ENCODE peak calls at places on chromosome 7, in six cellular contexts. W is sigmoid colon, K is Panc1, H is stomach, L is prostate gland, N is transverse colon. B is an unnamed sample.

GRCh38 chr7:107387077-107387476 is 82.8 kb upstream of the GPR22 start:
- DNase-seq in L (no peak), N (no peak), W (no peak), K (no peak), H (no peak), B (no peak)

GRCh38 chr7:101923276-101923985 is 106.0 kb downstream of the CUX1 start:
- DNase-seq in N (no peak), H (no peak), K (no peak), W (peak; percentile 65), L (no peak), B (no peak)

GRCh38 chr7:150675714-150676113 is 9.8 kb upstream of the GIMAP2 start:
- DNase-seq in K (no peak), W (no peak), L (no peak), N (no peak), H (no peak), B (no peak)

GRCh38 chr7:16564909-16565426 is 38.3 kb downstream of the LRRC72 start:
- DNase-seq in N (no peak), L (no peak), W (no peak), H (no peak), K (peak; percentile 42), B (no peak)

GRCh38 chr7:29574659-29575058 is 11.0 kb downstream of the PRR15 start:
- DNase-seq in L (no peak), K (no peak), W (no peak), H (no peak), N (no peak), B (no peak)

GRCh38 chr7:40986351-40986873 is 716.5 kb downstream of the INHBA start:
- DNase-seq in K (peak; percentile 71), N (no peak), H (no peak), W (no peak), L (no peak), B (no peak)

GRCh38 chr7:66283003-66283920 is 78.1 kb downstream of the TPST1 start:
- DNase-seq in W (no peak), H (no peak), N (no peak), K (peak; percentile 55), L (no peak), B (no peak)

GRCh38 chr7:69412331-69413146 is 185.7 kb upstream of the AUTS2 start:
- DNase-seq in N (peak; percentile 7), H (no peak), W (no peak), K (peak; percentile 18), L (no peak), B (no peak)

GRCh38 chr7:8391353-8392062 is 41.9 kb upstream of the NXPH1 start:
- DNase-seq in W (no peak), K (no peak), L (no peak), H (no peak), N (no peak), B (no peak)

GRCh38 chr7:74606101-74606908 is 51.2 kb upstream of the GTF2I start:
- DNase-seq in W (peak; percentile 76), H (peak; percentile 57), K (no peak), N (peak; percentile 65), L (peak; percentile 42), B (no peak)

GRCh38 chr7:39735903-39736302 is 112.5 kb downstream of the RALA start:
- DNase-seq in H (no peak), K (no peak), W (no peak), L (no peak), N (no peak), B (no peak)

GRCh38 chr7:108109216-108109908 is 20.8 kb downstream of the LAMB4 start:
- DNase-seq in W (no peak), N (peak; percentile 16), H (no peak), L (no peak), K (no peak), B (no peak)

GRCh38 chr7:18337425-18337824 is 158.1 kb upstream of the HDAC9 start:
- DNase-seq in W (peak; percentile 62), K (no peak), L (no peak), N (no peak), H (no peak), B (no peak)

GRCh38 chr7:149851449-149851848 is 13.3 kb downstream of the ZNF862 start:
- DNase-seq in L (no peak), K (no peak), H (no peak), N (no peak), W (no peak), B (no peak)

GRCh38 chr7:29569648-29570047 is 6.0 kb downstream of the PRR15 start:
- DNase-seq in K (no peak), N (no peak), W (no peak), H (no peak), L (no peak), B (no peak)

GRCh38 chr7:88801046-88801445 is 5.5 kb upstream of the TEX47 start:
- DNase-seq in H (no peak), L (no peak), K (no peak), N (no peak), W (no peak), B (no peak)

GRCh38 chr7:98289333-98289875 is 7.9 kb downstream of the BRI3 start:
- DNase-seq in H (no peak), N (no peak), K (no peak), W (no peak), L (no peak), B (no peak)

GRCh38 chr7:98293746-98294145 is 12.3 kb downstream of the BRI3 start:
- DNase-seq in L (no peak), K (no peak), H (no peak), W (no peak), N (no peak), B (no peak)

GRCh38 chr7:98293265-98293664 is 11.8 kb downstream of the BRI3 start:
- DNase-seq in L (no peak), W (no peak), K (no peak), N (no peak), H (no peak), B (no peak)

GRCh38 chr7:98294326-98294725 is 12.8 kb downstream of the BRI3 start:
- DNase-seq in L (no peak), K (no peak), N (no peak), W (no peak), H (no peak), B (no peak)

GRCh38 chr7:98291717-98292116 is 10.2 kb downstream of the BRI3 start:
- DNase-seq in W (no peak), H (no peak), L (no peak), K (no peak), N (no peak), B (no peak)
- H3K27me3 ChIP-seq in W (no peaks in the 10 kb centered on the region), H (no peaks in the 10 kb centered on the region), L (no peaks in the 10 kb centered on the region), K (no peaks in the 10 kb centered on the region), N (no peaks in the 10 kb centered on the region), B (no peaks in the 10 kb centered on the region)

GRCh38 chr7:152025077-152025936 is at the start of gene GALNT11:
- DNase-seq in K (peak; percentile 41), N (peak; percentile 89), H (peak; percentile 91), W (peak; percentile 93), L (peak; percentile 79), B (no peak)
- TF ChIP-seq POLR2AphosphoS5 in K (peak; percentile 79), N (peak; percentile 68), H (peak; percentile 83), W (peak; percentile 92), L (peak; percentile 55), B (peak; percentile 92)

GRCh38 chr7:42930889-42931288 is 1.1 kb downstream of the PSMA2 start:
- DNase-seq in K (no peak), W (no peak), N (no peak), H (no peak), L (no peak), B (no peak)
- H3K4me1 ChIP-seq in K (peaks cover 27% of the 10 kb centered on the region), W (peaks cover 60% of the 10 kb centered on the region), N (peaks cover 55% of the 10 kb centered on the region), H (peaks cover 42% of the 10 kb centered on the region), L (peaks cover 7% of the 10 kb centered on the region), B (peaks cover 76% of the 10 kb centered on the region)

DNA sequence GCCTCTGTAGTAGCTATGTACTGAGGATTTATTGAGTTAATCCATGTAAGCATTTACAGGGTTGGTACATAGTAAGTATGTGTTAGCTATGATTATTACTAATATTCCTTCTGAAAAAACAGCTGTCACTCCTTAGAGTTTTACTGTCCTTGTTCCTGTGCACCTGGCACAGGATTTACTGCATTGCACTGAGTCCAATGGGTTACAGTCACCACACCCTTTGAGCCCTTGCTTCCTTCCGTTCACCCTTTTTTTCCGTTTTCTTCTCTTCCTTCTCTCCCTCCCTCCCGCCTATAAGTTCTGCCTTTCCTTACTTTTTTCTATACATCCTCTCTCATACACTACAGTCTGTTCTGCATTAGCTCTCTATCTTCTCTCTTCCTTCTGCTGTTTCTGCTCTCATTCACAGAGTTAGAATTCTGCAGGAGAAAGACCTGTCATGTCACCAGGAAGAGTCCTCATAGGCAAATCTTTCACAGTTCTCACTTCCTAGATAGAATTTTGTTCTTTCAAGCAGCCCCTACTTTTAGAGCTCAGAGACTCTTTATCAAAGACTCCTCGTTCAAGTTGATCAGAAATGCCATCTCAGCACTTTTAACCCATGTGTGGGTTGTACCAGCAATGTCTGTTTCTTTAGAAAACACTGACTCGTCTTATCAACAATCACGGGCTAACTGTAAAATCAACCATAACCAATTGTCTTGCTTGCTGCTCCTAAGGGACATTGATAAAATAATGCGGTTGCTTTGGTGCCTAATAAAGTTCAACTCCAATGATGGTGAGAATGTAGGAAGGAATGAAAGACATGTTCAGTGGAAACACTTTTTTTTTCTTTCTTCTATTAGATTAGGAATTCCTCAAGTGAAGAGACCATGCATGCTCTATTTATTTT is 12.7 kb upstream of the CDK6 start:
- DNase-seq in K (no peak), N (peak; percentile 17), H (no peak), L (no peak), W (no peak), B (no peak)
- H3K27me3 ChIP-seq in K (peaks cover 2% of the 10 kb centered on the region), N (no peaks in the 10 kb centered on the region), H (no peaks in the 10 kb centered on the region), L (no peaks in the 10 kb centered on the region), W (no peaks in the 10 kb centered on the region), B (no peaks in the 10 kb centered on the region)

GRCh38 chr7:432256-432655 is 87.4 kb downstream of the PDGFA start:
- DNase-seq in K (no peak), H (no peak), W (no peak), N (no peak), L (no peak), B (no peak)

GRCh38 chr7:431041-431440 is 88.6 kb downstream of the PDGFA start:
- DNase-seq in L (no peak), N (no peak), W (no peak), H (no peak), K (no peak), B (no peak)

GRCh38 chr7:432933-433332 is 86.7 kb downstream of the PDGFA start:
- DNase-seq in K (no peak), H (no peak), N (no peak), L (no peak), W (no peak), B (no peak)

GRCh38 chr7:433558-433957 is 86.1 kb downstream of the PDGFA start:
- DNase-seq in W (no peak), L (no peak), H (no peak), N (no peak), K (no peak), B (no peak)

GRCh38 chr7:431658-432111 is 88.0 kb downstream of the PDGFA start:
- DNase-seq in K (no peak), N (no peak), W (no peak), H (no peak), L (no peak), B (no peak)
- TF ChIP-seq POLR2AphosphoS5 in K (no peak), N (no peak), W (no peak), H (no peak), L (no peak), B (no peak)

B was measured in vagina.